ENCODE peak calls at places on chromosomes 5 and 9, in eight cellular contexts. S is suprapubic skin; J is fibroblast of pulmonary artery; L is foreskin fibroblast; Z is GM20000; C is Calu3; H is CD4-positive, alpha-beta T cell; G is lower lobe of right lung. U is an unnamed sample.

GRCh38 chr9:92609142-92609500 is 60.8 kb downstream of the IPPK start:
- DNase-seq in S (no peak), J (peak), L (no peak), Z (no peak), C (no peak), H (no peak), G (no peak), U (no peak)

GRCh38 chr5:28703651-28704260 is 1665.4 kb upstream of the CDH9 start:
- DNase-seq in S (no peak), J (peak), L (no peak), Z (no peak), C (no peak), H (no peak), G (no peak), U (no peak)

GRCh38 chr9:76688471-76689238 is 75.6 kb upstream of the PCA3 start:
- DNase-seq in S (no peak), J (peak), L (peak), Z (no peak), C (no peak), H (no peak), G (no peak), U (no peak)

GRCh38 chr9:20396509-20396908 is 225.8 kb downstream of the MLLT3 start:
- DNase-seq in S (no peak), J (no peak), L (no peak), Z (no peak), C (no peak), H (no peak), G (no peak), U (no peak)

GRCh38 chr5:161804263-161804662 is 43.7 kb upstream of the GABRA1 start:
- DNase-seq in S (no peak), J (no peak), L (no peak), Z (no peak), C (no peak), H (no peak), G (no peak), U (no peak)

GRCh38 chr9:121550041-121550440 is 50.4 kb upstream of the GGTA1 start:
- DNase-seq in S (no peak), J (no peak), L (no peak), Z (no peak), C (no peak), H (no peak), G (no peak), U (no peak)

GRCh38 chr9:35106343-35106730 is 3.4 kb upstream of the STOML2 start:
- DNase-seq in S (no peak), J (no peak), L (no peak), Z (peak), C (no peak), H (no peak), G (no peak), U (no peak)

GRCh38 chr9:81116340-81117207 is 572.8 kb downstream of the TLE1 start:
- DNase-seq in S (no peak), J (no peak), L (no peak), Z (no peak), C (no peak), H (no peak), G (no peak), U (no peak)

GRCh38 chr5:40046792-40047191 is 622.0 kb upstream of the DAB2 start:
- DNase-seq in S (no peak), J (peak), L (peak), Z (no peak), C (no peak), H (no peak), G (no peak), U (no peak)

GRCh38 chr5:10599828-10600227 is 36.0 kb downstream of the ANKRD33B start:
- DNase-seq in S (no peak), J (peak), L (peak), Z (no peak), C (no peak), H (no peak), G (no peak), U (no peak)

GRCh38 chr5:1998348-1998669 is 115.6 kb upstream of the IRX4 start:
- DNase-seq in S (no peak), J (no peak), L (no peak), Z (no peak), C (no peak), H (no peak), G (no peak), U (no peak)

GRCh38 chr9:127854169-127854833 is at the start of gene ENG:
- DNase-seq in S (peak), J (peak), L (peak), Z (no peak), C (peak), H (no peak), G (peak), U (peak)

GRCh38 chr9:125276771-125277170 is 15.1 kb downstream of the GAPVD1 start:
- DNase-seq in S (no peak), J (no peak), L (no peak), Z (no peak), C (no peak), H (no peak), G (no peak), U (no peak)

GRCh38 chr5:151038801-151039238 is 18.4 kb downstream of the GPX3 start:
- DNase-seq in S (no peak), J (peak), L (peak), Z (no peak), C (no peak), H (no peak), G (no peak), U (no peak)

GRCh38 chr5:159775890-159776289 is 140.4 kb upstream of the ADRA1B start:
- DNase-seq in S (no peak), J (no peak), L (peak), Z (no peak), C (no peak), H (no peak), G (no peak), U (no peak)

GRCh38 chr5:122076669-122077450 is 1.2 kb downstream of the LOX start:
- DNase-seq in S (peak), J (peak), L (peak), Z (peak), C (peak), H (no peak), G (peak), U (peak)

GRCh38 chr9:136525207-136525606 is 20.6 kb downstream of the NOTCH1 start:
- DNase-seq in S (no peak), J (no peak), L (no peak), Z (no peak), C (no peak), H (no peak), G (no peak), U (no peak)

GRCh38 chr9:38079410-38080105 is 10.5 kb upstream of the SHB start:
- DNase-seq in S (peak), J (peak), L (peak), Z (no peak), C (no peak), H (no peak), G (peak), U (no peak)

GRCh38 chr9:36991516-36992134 is 42.4 kb downstream of the PAX5 start:
- DNase-seq in S (no peak), J (peak), L (no peak), Z (no peak), C (peak), H (no peak), G (no peak), U (peak)

GRCh38 chr9:81575976-81576375 is 113.4 kb downstream of the TLE1 start:
- DNase-seq in S (no peak), J (no peak), L (peak), Z (no peak), C (no peak), H (no peak), G (no peak), U (no peak)

GRCh38 chr5:129246088-129246487 is 151.5 kb downstream of the ISOC1 start:
- DNase-seq in S (no peak), J (peak), L (no peak), Z (no peak), C (no peak), H (no peak), G (no peak), U (no peak)

GRCh38 chr5:91477408-91477807 is 94.3 kb upstream of the ARRDC3 start:
- DNase-seq in S (no peak), J (no peak), L (no peak), Z (no peak), C (no peak), H (no peak), G (no peak), U (no peak)

GRCh38 chr5:20656262-20656661 is 668.3 kb upstream of the CDH18 start:
- DNase-seq in S (no peak), J (no peak), L (no peak), Z (no peak), C (no peak), H (no peak), G (no peak), U (no peak)

GRCh38 chr5:61327761-61328753 is 4.0 kb upstream of the ZSWIM6 start:
- DNase-seq in S (no peak), J (peak), L (peak), Z (peak), C (no peak), H (no peak), G (no peak), U (no peak)

DNA sequence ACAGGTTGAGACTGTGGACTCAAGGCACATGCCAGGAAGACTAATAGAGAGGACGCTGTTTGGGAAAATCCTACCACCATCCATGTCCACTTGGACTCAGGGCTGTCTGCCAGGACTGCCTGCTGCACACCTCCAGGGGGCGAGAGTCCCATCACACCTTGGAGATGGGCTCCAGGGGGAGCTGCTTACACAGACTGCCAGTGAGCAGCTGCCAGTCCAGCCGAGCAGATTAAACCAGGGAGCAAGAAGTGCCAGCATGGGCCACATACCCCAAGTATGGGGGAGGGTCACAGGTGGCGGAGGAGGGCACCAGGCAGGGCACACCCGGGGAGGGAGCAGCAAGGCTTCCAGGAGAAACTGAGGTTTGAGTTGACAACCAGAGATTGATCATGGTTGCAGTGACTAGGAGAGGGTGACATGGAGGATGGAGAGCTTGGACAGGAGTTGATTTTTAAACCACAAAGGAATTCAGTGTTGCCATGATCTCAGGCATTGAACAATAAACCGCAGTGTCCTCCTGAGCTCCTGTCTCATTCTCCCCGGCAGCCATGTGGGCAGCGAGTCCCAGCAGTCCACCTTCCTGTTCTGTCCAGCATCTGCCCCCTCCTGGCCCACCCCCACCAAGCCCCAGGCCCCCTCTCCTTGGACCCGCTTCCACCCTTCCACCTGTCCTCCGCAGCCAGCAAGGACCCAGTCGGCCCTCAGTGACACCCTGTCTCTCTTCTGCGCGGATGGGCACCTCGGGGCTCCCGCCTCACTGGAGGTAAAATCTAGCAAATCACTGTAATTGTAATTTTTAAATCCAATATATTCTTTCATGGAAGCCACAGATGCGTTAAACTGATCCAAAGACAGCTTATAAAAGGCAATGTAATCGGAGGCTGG is 3.1 kb upstream of the VAV2 start:
- DNase-seq in S (no peak), J (no peak), L (no peak), Z (no peak), C (peak), H (no peak), G (no peak), U (no peak)
- TF ChIP-seq CTCF in S (no peak), J (peak), L (no peak), Z (peak), C (no peak), H (no peak), G (no peak), U (no peak)

DNA sequence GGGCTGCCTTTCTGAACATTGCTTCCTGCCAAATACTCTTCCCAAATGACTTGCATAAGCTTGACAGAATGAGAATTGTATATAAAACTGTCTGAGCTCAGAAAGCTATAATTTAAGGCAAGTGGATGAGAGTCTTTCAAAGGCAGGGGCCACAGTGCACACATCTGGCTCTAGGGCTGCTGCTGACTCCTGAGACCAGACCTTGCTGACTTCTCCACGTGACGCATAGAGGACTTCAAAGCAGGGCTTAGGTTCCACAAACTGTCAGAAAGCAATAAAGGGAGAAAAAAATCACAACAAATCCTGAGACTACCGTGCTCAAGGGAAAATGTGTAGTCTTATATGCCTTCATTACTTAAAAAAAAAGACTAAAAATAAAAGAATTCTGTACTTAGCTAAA is 79.5 kb upstream of the DIRAS2 start:
- DNase-seq in S (no peak), J (no peak), L (no peak), Z (no peak), C (no peak), H (no peak), G (no peak), U (no peak)
- TF ChIP-seq CTCF in S (no peak), J (no peak), L (no peak), Z (no peak), C (no peak), H (no peak), G (no peak), U (no peak)

GRCh38 chr9:94281101-94281500 is 22.0 kb downstream of the ZNF169 start:
- DNase-seq in S (no peak), J (no peak), L (no peak), Z (no peak), C (no peak), H (no peak), G (no peak), U (no peak)

GRCh38 chr9:94280409-94280989 is 21.4 kb downstream of the ZNF169 start:
- DNase-seq in S (no peak), J (no peak), L (no peak), Z (no peak), C (no peak), H (no peak), G (no peak), U (no peak)

GRCh38 chr9:94277885-94278536 is 18.9 kb downstream of the ZNF169 start:
- DNase-seq in S (no peak), J (no peak), L (no peak), Z (no peak), C (no peak), H (no peak), G (no peak), U (no peak)
- TF ChIP-seq CTCF in S (no peak), J (no peak), L (no peak), Z (no peak), C (no peak), H (no peak), G (no peak), U (no peak)

GRCh38 chr5:132754947-132755346 is 7.7 kb downstream of the CCNI2 start:
- DNase-seq in S (no peak), J (peak), L (no peak), Z (no peak), C (peak), H (no peak), G (no peak), U (peak)
- TF ChIP-seq CTCF in S (no peak), J (peak), L (peak), Z (no peak), C (no peak), H (no peak), G (peak), U (no peak)

GRCh38 chr5:132263548-132264261 is 6.2 kb downstream of the PDLIM4 start:
- DNase-seq in S (no peak), J (peak), L (peak), Z (peak), C (no peak), H (no peak), G (no peak), U (no peak)
- TF ChIP-seq CTCF in S (no peak), J (peak), L (peak), Z (no peak), C (no peak), H (no peak), G (no peak), U (no peak)